ENCODE peak calls at places on chromosomes 5 and 9, in six cellular contexts. Y, B, L, Z, R and N are unnamed samples.

GRCh38 chr5:67085616-67086015 is 111.0 kb downstream of the CD180 start:
- DNase-seq in Z (no peak), Y (no peak), B (no peak), L (no peak), R (no peak), N (no peak)

GRCh38 chr5:172140866-172141265 is 47.2 kb downstream of the STK10 start:
- DNase-seq in B (no peak), R (no peak), L (no peak), Y (no peak), Z (no peak), N (no peak)

GRCh38 chr9:5869315-5870019 is 21.2 kb upstream of the MLANA start:
- DNase-seq in R (peak), B (no peak), Z (no peak), L (no peak), Y (no peak), N (peak)

GRCh38 chr5:172427202-172427601 is 27.1 kb downstream of the SH3PXD2B start:
- DNase-seq in Z (no peak), Y (no peak), B (no peak), R (no peak), L (no peak), N (no peak)

GRCh38 chr9:106069241-106069640 is 374.9 kb downstream of the TMEM38B start:
- DNase-seq in Y (no peak), B (peak), L (peak), Z (no peak), R (no peak), N (no peak)

GRCh38 chr5:75197746-75198145 is 38.9 kb downstream of the ANKRD31 start:
- DNase-seq in B (no peak), Z (no peak), Y (no peak), R (no peak), L (no peak), N (no peak)

GRCh38 chr5:42840279-42840678 is 28.6 kb upstream of the SELENOP start:
- DNase-seq in R (no peak), Z (no peak), Y (no peak), B (peak), L (peak), N (no peak)

GRCh38 chr5:14395411-14395810 is 186.2 kb upstream of the OTULINL start:
- DNase-seq in R (no peak), Z (no peak), B (no peak), L (no peak), Y (no peak), N (no peak)

GRCh38 chr9:133475292-133475941 is 3.5 kb downstream of the SLC2A6 start:
- DNase-seq in Z (no peak), R (no peak), L (no peak), B (no peak), Y (no peak), N (no peak)

GRCh38 chr5:41794478-41794877 is 75.7 kb downstream of the OXCT1 start:
- DNase-seq in B (peak), R (peak), L (peak), Y (peak), Z (no peak), N (no peak)

GRCh38 chr5:9324348-9325056 is 221.4 kb downstream of the SEMA5A start:
- DNase-seq in Z (no peak), Y (no peak), R (no peak), L (no peak), B (peak), N (no peak)

GRCh38 chr9:36928670-36929349 is 105.3 kb downstream of the PAX5 start:
- DNase-seq in Y (peak), B (no peak), L (peak), R (peak), Z (no peak), N (no peak)

GRCh38 chr5:103774736-103775135 is 212.1 kb upstream of the NUDT12 start:
- DNase-seq in L (no peak), R (no peak), Z (no peak), B (no peak), Y (no peak), N (no peak)

GRCh38 chr5:511476-511875 is 12.8 kb downstream of the SLC9A3 start:
- DNase-seq in B (no peak), L (no peak), R (no peak), Y (no peak), Z (no peak), N (no peak)

GRCh38 chr9:109001275-109001676 is 12.0 kb downstream of the CTNNAL1 start:
- DNase-seq in B (peak), L (peak), R (peak), Y (no peak), Z (no peak), N (no peak)

GRCh38 chr9:127815512-127816361 is 13.1 kb downstream of the FPGS start:
- DNase-seq in R (no peak), L (no peak), Z (no peak), Y (no peak), B (no peak), N (no peak)

GRCh38 chr9:75640250-75640649 is 250.2 kb upstream of the PCSK5 start:
- DNase-seq in B (no peak), L (no peak), Z (no peak), Y (no peak), R (no peak), N (no peak)

GRCh38 chr5:3024541-3024940 is 273.1 kb upstream of the IRX2 start:
- DNase-seq in R (no peak), Y (no peak), L (no peak), Z (no peak), B (no peak), N (no peak)

GRCh38 chr9:80222466-80223169 is 650.9 kb downstream of the TLE4 start:
- DNase-seq in B (no peak), L (no peak), Y (no peak), R (no peak), Z (no peak), N (no peak)